ENCODE peak calls at places on chromosomes 5 and 9, in ten cellular contexts. One of them, this sample, is unnamed.

GRCh38 chr9:32755730-32756129 is 27.6 kb upstream of the TMEM215 start:
- DNase-seq in GM13977: no peak
- DNase-seq in PC-9: no peak
- DNase-seq in CD8-positive, alpha-beta T cell: no peak
- DNase-seq in astrocyte of the spinal cord: no peak
- DNase-seq in A549: no peak
- DNase-seq in spleen: no peak
- DNase-seq in OCI-LY7: no peak
- DNase-seq in mucosa of descending colon: no peak
- DNase-seq in GM12878: no peak
- DNase-seq in this sample: no peak

GRCh38 chr5:1950708-1951103 is 68.0 kb upstream of the IRX4 start:
- DNase-seq in GM13977: no peak
- DNase-seq in PC-9: no peak
- DNase-seq in CD8-positive, alpha-beta T cell: no peak
- DNase-seq in astrocyte of the spinal cord: no peak
- DNase-seq in A549: no peak
- DNase-seq in spleen: no peak
- DNase-seq in OCI-LY7: no peak
- DNase-seq in mucosa of descending colon: no peak
- DNase-seq in GM12878: no peak
- DNase-seq in this sample: no peak

GRCh38 chr9:104882574-104882973 is 45.4 kb downstream of the ABCA1 start:
- DNase-seq in GM13977: no peak
- DNase-seq in PC-9: no peak
- DNase-seq in CD8-positive, alpha-beta T cell: no peak
- DNase-seq in astrocyte of the spinal cord: no peak
- DNase-seq in A549: no peak
- DNase-seq in spleen: no peak
- DNase-seq in OCI-LY7: no peak
- DNase-seq in mucosa of descending colon: no peak
- DNase-seq in GM12878: no peak
- DNase-seq in this sample: no peak

GRCh38 chr5:180804129-180804601 is 1.6 kb upstream of the MGAT1 start:
- DNase-seq in GM13977: no peak
- DNase-seq in PC-9: no peak
- DNase-seq in CD8-positive, alpha-beta T cell: peak
- DNase-seq in astrocyte of the spinal cord: no peak
- DNase-seq in A549: no peak
- DNase-seq in spleen: peak
- DNase-seq in OCI-LY7: no peak
- DNase-seq in mucosa of descending colon: no peak
- DNase-seq in GM12878: no peak
- DNase-seq in this sample: no peak

GRCh38 chr5:131538177-131538593 is 96.8 kb downstream of the RAPGEF6 start:
- DNase-seq in GM13977: no peak
- DNase-seq in PC-9: no peak
- DNase-seq in CD8-positive, alpha-beta T cell: no peak
- DNase-seq in astrocyte of the spinal cord: peak
- DNase-seq in A549: no peak
- DNase-seq in spleen: no peak
- DNase-seq in OCI-LY7: no peak
- DNase-seq in mucosa of descending colon: no peak
- DNase-seq in GM12878: no peak
- DNase-seq in this sample: peak

GRCh38 chr9:83927591-83927990 is 6.4 kb upstream of the KIF27 start:
- DNase-seq in GM13977: no peak
- DNase-seq in PC-9: no peak
- DNase-seq in CD8-positive, alpha-beta T cell: no peak
- DNase-seq in astrocyte of the spinal cord: no peak
- DNase-seq in A549: no peak
- DNase-seq in spleen: no peak
- DNase-seq in OCI-LY7: no peak
- DNase-seq in mucosa of descending colon: no peak
- DNase-seq in GM12878: no peak
- DNase-seq in this sample: no peak

GRCh38 chr9:75956161-75956560 is 65.7 kb downstream of the PCSK5 start:
- DNase-seq in GM13977: no peak
- DNase-seq in PC-9: no peak
- DNase-seq in CD8-positive, alpha-beta T cell: no peak
- DNase-seq in astrocyte of the spinal cord: no peak
- DNase-seq in A549: no peak
- DNase-seq in spleen: no peak
- DNase-seq in OCI-LY7: no peak
- DNase-seq in mucosa of descending colon: no peak
- DNase-seq in GM12878: no peak
- DNase-seq in this sample: no peak

GRCh38 chr5:98568336-98568735 is 205.1 kb upstream of the RGMB start:
- DNase-seq in GM13977: no peak
- DNase-seq in PC-9: no peak
- DNase-seq in CD8-positive, alpha-beta T cell: no peak
- DNase-seq in astrocyte of the spinal cord: peak
- DNase-seq in A549: no peak
- DNase-seq in spleen: no peak
- DNase-seq in OCI-LY7: no peak
- DNase-seq in mucosa of descending colon: no peak
- DNase-seq in GM12878: no peak
- DNase-seq in this sample: no peak

DNA sequence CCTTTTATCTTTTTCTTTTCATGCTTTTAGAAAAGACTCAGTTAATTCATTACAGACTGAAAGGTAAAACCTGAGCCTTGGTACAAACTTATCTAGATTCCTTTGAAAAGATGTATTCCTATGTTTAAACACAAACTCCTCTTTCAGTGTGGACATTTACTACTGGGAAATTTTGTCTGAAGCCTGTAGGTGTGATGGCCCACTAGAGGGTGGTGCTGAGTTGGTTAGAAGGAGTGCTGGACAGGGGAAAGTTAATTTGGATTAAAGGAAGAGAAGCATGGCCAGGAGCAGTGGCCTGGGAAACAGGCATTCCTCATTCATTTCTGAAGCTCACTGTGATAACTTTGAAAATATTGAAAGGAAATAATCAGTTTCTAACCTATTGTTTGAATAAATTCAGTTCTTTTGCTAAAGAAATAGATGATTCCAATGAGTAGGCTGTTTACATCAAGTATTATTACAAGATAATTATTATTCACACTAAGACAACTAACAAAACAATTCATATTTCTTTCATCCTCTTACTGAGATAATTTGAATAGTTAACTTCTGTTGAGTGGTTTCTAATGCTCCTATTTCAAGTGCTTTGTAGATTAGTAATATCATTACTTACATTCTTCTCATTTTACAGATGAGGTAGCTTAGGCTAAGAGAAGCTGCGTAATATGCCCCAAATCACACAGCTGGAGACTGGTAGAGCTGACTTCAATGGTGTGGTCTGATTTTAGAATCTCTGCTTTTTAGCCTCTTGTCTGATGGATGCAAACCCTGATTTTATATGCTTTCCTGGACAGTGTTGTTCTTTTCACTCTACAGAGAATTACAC is 150.9 kb downstream of the ADGRV1 start:
- DNase-seq in GM13977: peak
- DNase-seq in PC-9: peak
- DNase-seq in CD8-positive, alpha-beta T cell: no peak
- DNase-seq in astrocyte of the spinal cord: peak
- DNase-seq in A549: peak
- DNase-seq in spleen: no peak
- DNase-seq in OCI-LY7: peak
- DNase-seq in mucosa of descending colon: no peak
- DNase-seq in GM12878: no peak
- DNase-seq in this sample: peak
- TF ChIP-seq CTCF in GM13977: peak
- TF ChIP-seq CTCF in PC-9: peak
- TF ChIP-seq CTCF in CD8-positive, alpha-beta T cell: peak
- TF ChIP-seq CTCF in astrocyte of the spinal cord: peak
- TF ChIP-seq CTCF in A549: peak
- TF ChIP-seq CTCF in spleen: no peak
- TF ChIP-seq CTCF in OCI-LY7: peak
- TF ChIP-seq CTCF in mucosa of descending colon: peak
- TF ChIP-seq CTCF in GM12878: peak
- TF ChIP-seq CTCF in this sample: peak

GRCh38 chr5:143682788-143683419 is 129.1 kb upstream of the HMHB1 start:
- DNase-seq in GM13977: no peak
- DNase-seq in PC-9: no peak
- DNase-seq in CD8-positive, alpha-beta T cell: no peak
- DNase-seq in astrocyte of the spinal cord: no peak
- DNase-seq in A549: no peak
- DNase-seq in spleen: no peak
- DNase-seq in OCI-LY7: no peak
- DNase-seq in mucosa of descending colon: no peak
- DNase-seq in GM12878: no peak
- DNase-seq in this sample: no peak

GRCh38 chr5:143683459-143683858 is 128.5 kb upstream of the HMHB1 start:
- DNase-seq in GM13977: no peak
- DNase-seq in PC-9: no peak
- DNase-seq in CD8-positive, alpha-beta T cell: no peak
- DNase-seq in astrocyte of the spinal cord: no peak
- DNase-seq in A549: no peak
- DNase-seq in spleen: no peak
- DNase-seq in OCI-LY7: no peak
- DNase-seq in mucosa of descending colon: no peak
- DNase-seq in GM12878: no peak
- DNase-seq in this sample: no peak

GRCh38 chr5:143687604-143688003 is 124.4 kb upstream of the HMHB1 start:
- DNase-seq in GM13977: no peak
- DNase-seq in PC-9: no peak
- DNase-seq in CD8-positive, alpha-beta T cell: no peak
- DNase-seq in astrocyte of the spinal cord: no peak
- DNase-seq in A549: no peak
- DNase-seq in spleen: no peak
- DNase-seq in OCI-LY7: no peak
- DNase-seq in mucosa of descending colon: no peak
- DNase-seq in GM12878: no peak
- DNase-seq in this sample: no peak

GRCh38 chr5:143682221-143682620 is 129.7 kb upstream of the HMHB1 start:
- DNase-seq in GM13977: no peak
- DNase-seq in PC-9: no peak
- DNase-seq in CD8-positive, alpha-beta T cell: no peak
- DNase-seq in astrocyte of the spinal cord: peak
- DNase-seq in A549: no peak
- DNase-seq in spleen: no peak
- DNase-seq in OCI-LY7: no peak
- DNase-seq in mucosa of descending colon: no peak
- DNase-seq in GM12878: no peak
- DNase-seq in this sample: no peak

DNA sequence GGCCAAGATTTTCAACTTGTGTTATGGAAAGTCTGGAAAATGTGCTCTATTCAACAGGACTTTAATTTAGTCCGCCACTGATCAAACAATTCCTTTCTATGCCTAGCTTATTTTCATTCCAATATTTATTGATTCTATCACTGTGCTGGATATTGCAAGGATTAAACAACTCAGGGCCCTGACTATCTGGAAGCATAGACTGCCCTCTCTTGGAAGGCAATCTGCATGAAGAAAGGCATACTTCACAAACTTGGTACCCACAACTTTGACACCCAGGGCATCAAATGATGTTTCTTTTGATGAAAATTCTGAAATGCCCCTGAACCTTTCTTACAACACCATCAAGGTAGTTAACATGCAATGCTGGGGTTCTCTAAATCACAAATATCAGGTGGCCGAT is 126.5 kb upstream of the HMHB1 start:
- DNase-seq in GM13977: no peak
- DNase-seq in PC-9: no peak
- DNase-seq in CD8-positive, alpha-beta T cell: no peak
- DNase-seq in astrocyte of the spinal cord: peak
- DNase-seq in A549: no peak
- DNase-seq in spleen: no peak
- DNase-seq in OCI-LY7: peak
- DNase-seq in mucosa of descending colon: no peak
- DNase-seq in GM12878: no peak
- DNase-seq in this sample: no peak
- TF ChIP-seq CTCF in GM13977: no peak
- TF ChIP-seq CTCF in PC-9: peak
- TF ChIP-seq CTCF in CD8-positive, alpha-beta T cell: no peak
- TF ChIP-seq CTCF in astrocyte of the spinal cord: peak
- TF ChIP-seq CTCF in A549: no peak
- TF ChIP-seq CTCF in spleen: no peak
- TF ChIP-seq CTCF in OCI-LY7: peak
- TF ChIP-seq CTCF in mucosa of descending colon: no peak
- TF ChIP-seq CTCF in GM12878: no peak
- TF ChIP-seq CTCF in this sample: no peak

DNA sequence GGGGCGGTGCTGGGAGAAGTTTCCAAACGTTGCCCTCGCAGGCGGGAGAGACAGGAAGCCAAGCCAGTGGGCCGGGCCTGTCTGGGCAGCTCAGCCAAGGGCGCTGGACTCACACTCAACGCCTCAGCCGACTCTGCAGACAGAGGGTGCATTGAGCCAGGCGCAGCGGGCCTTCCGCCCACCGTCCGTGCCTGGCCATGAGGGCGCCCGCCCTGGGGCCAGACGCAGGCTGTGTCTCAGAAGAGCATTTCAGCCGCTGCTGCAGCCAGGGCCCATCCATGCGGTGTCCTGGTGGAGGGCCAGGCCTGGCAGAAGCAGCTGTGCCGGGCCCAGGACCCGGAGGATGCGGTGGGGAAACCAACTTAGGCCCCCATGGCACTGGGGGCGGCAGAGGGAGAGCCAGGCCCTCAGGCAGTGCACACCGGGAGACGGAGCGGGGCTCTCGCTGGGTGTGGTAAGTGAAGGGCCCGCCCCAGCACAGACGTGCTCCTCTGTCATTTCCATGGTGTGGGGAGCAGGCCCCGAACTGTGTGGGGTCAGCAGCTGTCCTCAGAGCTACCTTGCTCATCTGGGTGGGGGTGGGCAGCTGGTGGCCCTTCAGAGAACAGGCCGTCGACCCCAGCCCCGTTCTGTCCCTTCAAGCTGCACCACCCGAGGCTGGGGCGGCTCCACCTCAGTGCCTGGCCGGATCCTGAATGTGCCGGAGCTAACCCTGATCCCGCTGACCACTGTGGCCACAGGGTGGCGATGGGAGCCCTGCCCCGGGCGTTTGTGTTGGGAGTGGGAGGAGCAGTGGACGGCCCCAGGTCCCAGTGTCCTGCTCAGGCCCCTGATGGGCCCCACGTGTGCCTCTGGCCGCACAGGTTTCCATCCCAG is 18.0 kb downstream of the DNLZ start:
- DNase-seq in GM13977: no peak
- DNase-seq in PC-9: peak
- DNase-seq in CD8-positive, alpha-beta T cell: no peak
- DNase-seq in astrocyte of the spinal cord: peak
- DNase-seq in A549: peak
- DNase-seq in spleen: peak
- DNase-seq in OCI-LY7: no peak
- DNase-seq in mucosa of descending colon: peak
- DNase-seq in GM12878: no peak
- DNase-seq in this sample: no peak
- TF ChIP-seq CTCF in GM13977: no peak
- TF ChIP-seq CTCF in PC-9: peak
- TF ChIP-seq CTCF in CD8-positive, alpha-beta T cell: no peak
- TF ChIP-seq CTCF in astrocyte of the spinal cord: peak
- TF ChIP-seq CTCF in A549: peak
- TF ChIP-seq CTCF in spleen: peak
- TF ChIP-seq CTCF in OCI-LY7: no peak
- TF ChIP-seq CTCF in mucosa of descending colon: no peak
- TF ChIP-seq CTCF in GM12878: no peak
- TF ChIP-seq CTCF in this sample: peak

DNA sequence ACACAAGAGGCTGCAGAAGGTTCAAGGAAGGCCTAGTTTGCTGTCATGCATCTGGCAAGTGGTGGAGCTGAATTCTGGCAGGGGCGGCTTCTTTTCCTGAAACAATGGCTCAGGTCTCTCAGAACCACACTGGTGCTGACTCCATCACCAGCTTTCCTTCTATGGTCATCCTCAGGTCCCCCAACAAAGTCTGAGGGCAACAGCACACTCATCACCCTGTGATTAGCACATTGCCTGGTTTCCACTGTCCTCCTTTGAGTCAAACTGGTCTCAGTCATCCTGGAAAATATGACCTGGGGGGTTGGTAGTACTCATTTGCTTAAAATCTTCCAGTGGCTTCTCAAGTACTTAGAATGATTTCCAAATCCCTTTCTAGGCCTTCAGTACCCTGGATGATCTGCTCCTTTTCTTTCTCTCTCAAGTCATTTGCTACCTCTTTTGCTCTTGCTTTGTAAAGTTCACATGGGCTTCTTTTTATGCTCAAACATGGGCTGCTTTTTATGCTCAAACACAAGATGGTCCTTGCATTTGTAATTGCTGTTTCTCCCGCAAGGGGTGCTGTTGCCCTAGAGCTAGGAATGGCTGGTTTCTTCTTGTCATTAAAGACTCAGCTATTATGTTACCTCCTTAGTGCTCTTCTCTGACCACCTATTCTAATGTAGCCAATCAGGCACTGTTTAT is 144.9 kb downstream of the ALDH1A1 start:
- DNase-seq in GM13977: no peak
- DNase-seq in PC-9: no peak
- DNase-seq in CD8-positive, alpha-beta T cell: no peak
- DNase-seq in astrocyte of the spinal cord: no peak
- DNase-seq in A549: no peak
- DNase-seq in spleen: no peak
- DNase-seq in OCI-LY7: peak
- DNase-seq in mucosa of descending colon: no peak
- DNase-seq in GM12878: no peak
- DNase-seq in this sample: no peak
- TF ChIP-seq CTCF in GM13977: peak
- TF ChIP-seq CTCF in PC-9: peak
- TF ChIP-seq CTCF in CD8-positive, alpha-beta T cell: no peak
- TF ChIP-seq CTCF in astrocyte of the spinal cord: no peak
- TF ChIP-seq CTCF in A549: peak
- TF ChIP-seq CTCF in spleen: no peak
- TF ChIP-seq CTCF in OCI-LY7: peak
- TF ChIP-seq CTCF in mucosa of descending colon: no peak
- TF ChIP-seq CTCF in GM12878: peak
- TF ChIP-seq CTCF in this sample: peak

This sample was measured in kidney epithelial cell.